ENCODE peak calls at places on chromosomes 3 and 15, in six cellular contexts. L is nucleus accumbens; B is ELR; D is stimulated activated CD4-positive, alpha-beta T cell treated with anti-CD3 and anti-CD28 coated beads, TNF-alpha, amount 100 ng/mL, for 4 hours; A is activated T-helper 1 cell treated with anti-CD3 and anti-CD28 coated beads, Interleukin-2, amount 50 U/mL, for 16 hours; F is AG10803. N is an unnamed sample.

GRCh38 chr15:22952826-22953579 is 27.2 kb downstream of the CYFIP1 start:
- DNase-seq in L (no peak), B (no peak), D (no peak), A (no peak), F (peak), N (no peak)

GRCh38 chr15:58182460-58183163 is 44.4 kb downstream of the AQP9 start:
- DNase-seq in L (peak), B (peak), D (no peak), A (no peak), F (peak), N (peak)

GRCh38 chr3:185796431-185797107 is 28.3 kb downstream of the IGF2BP2 start:
- DNase-seq in L (no peak), B (peak), D (no peak), A (no peak), F (peak), N (no peak)

GRCh38 chr3:52108302-52109232 is 45.7 kb downstream of the POC1A start:
- DNase-seq in L (peak), B (no peak), D (no peak), A (no peak), F (peak), N (peak)

GRCh38 chr3:172194702-172195392 is 155.5 kb downstream of the FNDC3B start:
- DNase-seq in L (no peak), B (no peak), D (no peak), A (no peak), F (no peak), N (no peak)

GRCh38 chr3:15148614-15149013 is 49.7 kb upstream of the RBSN start:
- DNase-seq in L (no peak), B (peak), D (no peak), A (no peak), F (no peak), N (no peak)

GRCh38 chr3:149534082-149534481 is 59.6 kb downstream of the TM4SF4 start:
- DNase-seq in L (no peak), B (no peak), D (no peak), A (no peak), F (no peak), N (no peak)

GRCh38 chr3:121467085-121467484 is 78.7 kb downstream of the POLQ start:
- DNase-seq in L (no peak), B (no peak), D (no peak), A (no peak), F (no peak), N (no peak)

GRCh38 chr3:40187945-40188344 is 121.6 kb upstream of the EIF1B start:
- DNase-seq in L (no peak), B (no peak), D (no peak), A (no peak), F (no peak), N (no peak)

GRCh38 chr3:176765491-176765890 is 431.8 kb downstream of the TBL1XR1 start:
- DNase-seq in L (no peak), B (no peak), D (no peak), A (no peak), F (no peak), N (no peak)

GRCh38 chr3:170233532-170233931 is 11.3 kb downstream of the PRKCI start:
- DNase-seq in L (no peak), B (peak), D (no peak), A (no peak), F (peak), N (no peak)

GRCh38 chr3:179279837-179280236 is 28.9 kb upstream of the KCNMB3 start:
- DNase-seq in L (no peak), B (peak), D (no peak), A (no peak), F (no peak), N (no peak)

GRCh38 chr3:72821170-72821781 is 27.0 kb downstream of the SHQ1 start:
- DNase-seq in L (no peak), B (no peak), D (peak), A (no peak), F (peak), N (no peak)

GRCh38 chr3:123157598-123158287 is 44.0 kb upstream of the SEC22A start:
- DNase-seq in L (no peak), B (no peak), D (no peak), A (no peak), F (no peak), N (no peak)

GRCh38 chr3:95154775-95155174 is 1091.9 kb downstream of the NSUN3 start:
- DNase-seq in L (no peak), B (no peak), D (no peak), A (no peak), F (no peak), N (no peak)

GRCh38 chr15:89165677-89166076 is 55.7 kb downstream of the RLBP1 start:
- DNase-seq in L (no peak), B (no peak), D (no peak), A (no peak), F (peak), N (no peak)

GRCh38 chr3:167941234-167941995 is 154.3 kb downstream of the GOLIM4 start:
- DNase-seq in L (no peak), B (peak), D (no peak), A (no peak), F (peak), N (peak)